ENCODE peak calls at places on chromosomes 11 and 22, in eight cellular contexts. One of them, this sample, is unnamed.

GRCh38 chr11:32487270-32487669 is 51.9 kb upstream of the WT1 start:
- DNase-seq in HCT116: peak; percentile 13
- DNase-seq in H9: peak; percentile 57
- DNase-seq in colonic mucosa: no peak
- DNase-seq in neural progenitor cell: peak; percentile 45
- DNase-seq in lower lobe of right lung: no peak
- DNase-seq in PC-9: peak; percentile 2
- DNase-seq in keratinocyte: no peak
- DNase-seq in this sample: no peak

GRCh38 chr22:39594411-39594810 is 23.9 kb downstream of the CACNA1I start:
- DNase-seq in HCT116: no peak
- DNase-seq in H9: no peak
- DNase-seq in colonic mucosa: no peak
- DNase-seq in neural progenitor cell: peak; percentile 49
- DNase-seq in lower lobe of right lung: no peak
- DNase-seq in PC-9: no peak
- DNase-seq in keratinocyte: no peak
- DNase-seq in this sample: no peak

GRCh38 chr11:1039481-1040427 is 3.2 kb upstream of the MUC6 start:
- DNase-seq in HCT116: no peak
- DNase-seq in H9: no peak
- DNase-seq in colonic mucosa: no peak
- DNase-seq in neural progenitor cell: no peak
- DNase-seq in lower lobe of right lung: peak; percentile 76
- DNase-seq in PC-9: peak; percentile 90
- DNase-seq in keratinocyte: no peak
- DNase-seq in this sample: peak; percentile 75

GRCh38 chr11:128453444-128454336 is 133.7 kb downstream of the ETS1 start:
- DNase-seq in HCT116: no peak
- DNase-seq in H9: no peak
- DNase-seq in colonic mucosa: peak; percentile 61
- DNase-seq in neural progenitor cell: no peak
- DNase-seq in lower lobe of right lung: no peak
- DNase-seq in PC-9: no peak
- DNase-seq in keratinocyte: peak; percentile 78
- DNase-seq in this sample: peak; percentile 48

GRCh38 chr22:47032091-47032943 is 269.9 kb downstream of the TBC1D22A start:
- DNase-seq in HCT116: no peak
- DNase-seq in H9: no peak
- DNase-seq in colonic mucosa: peak; percentile 62
- DNase-seq in neural progenitor cell: no peak
- DNase-seq in lower lobe of right lung: peak; percentile 75
- DNase-seq in PC-9: no peak
- DNase-seq in keratinocyte: no peak
- DNase-seq in this sample: peak; percentile 86

GRCh38 chr22:43094085-43094484 is 4.9 kb upstream of the TTLL1 start:
- DNase-seq in HCT116: no peak
- DNase-seq in H9: peak; percentile 57
- DNase-seq in colonic mucosa: peak; percentile 56
- DNase-seq in neural progenitor cell: no peak
- DNase-seq in lower lobe of right lung: peak; percentile 61
- DNase-seq in PC-9: peak; percentile 89
- DNase-seq in keratinocyte: no peak
- DNase-seq in this sample: peak; percentile 26

GRCh38 chr11:88604255-88604654 is 266.7 kb upstream of the CTSC start:
- DNase-seq in HCT116: no peak
- DNase-seq in H9: no peak
- DNase-seq in colonic mucosa: no peak
- DNase-seq in neural progenitor cell: no peak
- DNase-seq in lower lobe of right lung: no peak
- DNase-seq in PC-9: no peak
- DNase-seq in keratinocyte: no peak
- DNase-seq in this sample: no peak

GRCh38 chr11:75233688-75234295 is 6.8 kb upstream of the TPBGL start:
- DNase-seq in HCT116: no peak
- DNase-seq in H9: peak; percentile 73
- DNase-seq in colonic mucosa: peak; percentile 38
- DNase-seq in neural progenitor cell: peak; percentile 92
- DNase-seq in lower lobe of right lung: no peak
- DNase-seq in PC-9: peak; percentile 34
- DNase-seq in keratinocyte: peak; percentile 7
- DNase-seq in this sample: no peak

GRCh38 chr11:79691445-79691844 is 250.6 kb upstream of the TENM4 start:
- DNase-seq in HCT116: no peak
- DNase-seq in H9: no peak
- DNase-seq in colonic mucosa: no peak
- DNase-seq in neural progenitor cell: no peak
- DNase-seq in lower lobe of right lung: no peak
- DNase-seq in PC-9: no peak
- DNase-seq in keratinocyte: no peak
- DNase-seq in this sample: no peak

GRCh38 chr11:76232026-76232665 is 25.8 kb upstream of the WNT11 start:
- DNase-seq in HCT116: no peak
- DNase-seq in H9: no peak
- DNase-seq in colonic mucosa: peak; percentile 32
- DNase-seq in neural progenitor cell: no peak
- DNase-seq in lower lobe of right lung: no peak
- DNase-seq in PC-9: no peak
- DNase-seq in keratinocyte: no peak
- DNase-seq in this sample: no peak

GRCh38 chr22:39932918-39933649 is 27.1 kb upstream of the TMA7B start:
- DNase-seq in HCT116: peak; percentile 35
- DNase-seq in H9: peak; percentile 84
- DNase-seq in colonic mucosa: peak; percentile 60
- DNase-seq in neural progenitor cell: peak; percentile 90
- DNase-seq in lower lobe of right lung: no peak
- DNase-seq in PC-9: peak; percentile 29
- DNase-seq in keratinocyte: no peak
- DNase-seq in this sample: peak; percentile 43

GRCh38 chr11:57812634-57813033 is 51.0 kb downstream of the CTNND1 start:
- DNase-seq in HCT116: no peak
- DNase-seq in H9: no peak
- DNase-seq in colonic mucosa: no peak
- DNase-seq in neural progenitor cell: no peak
- DNase-seq in lower lobe of right lung: no peak
- DNase-seq in PC-9: no peak
- DNase-seq in keratinocyte: no peak
- DNase-seq in this sample: no peak

GRCh38 chr11:4672470-4672869 is 25.2 kb downstream of the OR51E2 start:
- DNase-seq in HCT116: no peak
- DNase-seq in H9: no peak
- DNase-seq in colonic mucosa: no peak
- DNase-seq in neural progenitor cell: no peak
- DNase-seq in lower lobe of right lung: no peak
- DNase-seq in PC-9: no peak
- DNase-seq in keratinocyte: no peak
- DNase-seq in this sample: no peak

GRCh38 chr11:5288108-5288911 is 13.4 kb downstream of the OR51B4 start:
- DNase-seq in HCT116: no peak
- DNase-seq in H9: no peak
- DNase-seq in colonic mucosa: no peak
- DNase-seq in neural progenitor cell: no peak
- DNase-seq in lower lobe of right lung: no peak
- DNase-seq in PC-9: no peak
- DNase-seq in keratinocyte: no peak
- DNase-seq in this sample: no peak

GRCh38 chr22:17149073-17149815 is 9.8 kb downstream of the HDHD5 start:
- DNase-seq in HCT116: no peak
- DNase-seq in H9: no peak
- DNase-seq in colonic mucosa: peak; percentile 78
- DNase-seq in neural progenitor cell: no peak
- DNase-seq in lower lobe of right lung: peak; percentile 13
- DNase-seq in PC-9: peak; percentile 2
- DNase-seq in keratinocyte: no peak
- DNase-seq in this sample: peak; percentile 20

GRCh38 chr11:8167796-8168195 is 1.0 kb downstream of the RIC3 start:
- DNase-seq in HCT116: no peak
- DNase-seq in H9: no peak
- DNase-seq in colonic mucosa: no peak
- DNase-seq in neural progenitor cell: peak; percentile 46
- DNase-seq in lower lobe of right lung: no peak
- DNase-seq in PC-9: no peak
- DNase-seq in keratinocyte: no peak
- DNase-seq in this sample: no peak

DNA sequence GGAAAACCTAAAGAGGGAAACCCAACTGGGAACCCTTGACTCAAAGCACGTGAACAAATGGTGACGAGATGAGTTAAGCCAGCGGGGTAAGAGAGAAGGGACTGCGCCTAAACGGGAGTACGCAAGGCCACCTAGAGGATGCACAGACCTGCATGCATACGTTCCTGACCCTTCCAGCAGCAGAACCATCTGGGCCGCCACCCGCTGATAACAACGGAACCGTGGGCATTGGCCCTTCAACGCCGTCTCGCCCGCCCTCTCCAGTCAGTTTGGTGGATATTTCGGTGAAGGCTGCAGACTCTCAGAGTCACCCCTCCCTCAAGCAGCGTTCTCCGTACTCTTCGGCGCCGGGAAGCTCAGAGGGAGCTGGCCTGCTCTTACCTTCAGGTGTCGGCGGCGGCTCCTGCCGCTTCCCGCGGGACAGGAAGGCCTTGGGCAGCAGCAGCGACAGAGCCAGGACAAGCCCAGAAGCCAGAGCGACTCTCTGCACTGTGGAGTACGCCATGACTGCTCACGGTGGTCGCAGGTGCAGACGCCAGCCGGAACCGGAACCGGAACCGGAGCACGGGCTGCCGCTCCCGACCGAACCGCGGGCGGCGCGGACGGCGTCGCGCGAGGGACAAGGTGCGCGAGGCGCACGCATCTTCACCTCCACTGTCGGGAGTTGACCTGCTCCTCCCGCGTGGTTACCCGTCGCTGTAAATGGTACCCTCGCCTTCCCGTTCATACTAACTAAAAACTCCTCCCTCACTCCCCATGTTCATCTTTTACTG is at the start of gene RIC3:
- DNase-seq in HCT116: no peak
- DNase-seq in H9: peak; percentile 71
- DNase-seq in colonic mucosa: no peak
- DNase-seq in neural progenitor cell: peak; percentile 78
- DNase-seq in lower lobe of right lung: peak; percentile 60
- DNase-seq in PC-9: no peak
- DNase-seq in keratinocyte: no peak
- DNase-seq in this sample: peak; percentile 62
- H3K27ac ChIP-seq in HCT116: no peak within 1 kb of the TSS
- H3K27ac ChIP-seq in H9: no peak within 1 kb of the TSS
- H3K27ac ChIP-seq in colonic mucosa: no peak within 1 kb of the TSS
- H3K27ac ChIP-seq in neural progenitor cell: no peak within 1 kb of the TSS
- H3K27ac ChIP-seq in lower lobe of right lung: no peak within 1 kb of the TSS
- H3K27ac ChIP-seq in PC-9: no peak within 1 kb of the TSS
- H3K27ac ChIP-seq in keratinocyte: no peak within 1 kb of the TSS
- H3K27ac ChIP-seq in this sample: peak within 1 kb of the TSS; percentile 55

GRCh38 chr11:135033545-135033944 is 621.5 kb upstream of the B3GAT1 start:
- DNase-seq in HCT116: no peak
- DNase-seq in H9: peak; percentile 79
- DNase-seq in colonic mucosa: no peak
- DNase-seq in neural progenitor cell: peak; percentile 76
- DNase-seq in lower lobe of right lung: no peak
- DNase-seq in PC-9: no peak
- DNase-seq in keratinocyte: no peak
- DNase-seq in this sample: no peak
- TF ChIP-seq CTCF in HCT116: no peak
- TF ChIP-seq CTCF in H9: peak; percentile 75
- TF ChIP-seq CTCF in colonic mucosa: no peak
- TF ChIP-seq CTCF in neural progenitor cell: peak; percentile 71
- TF ChIP-seq CTCF in lower lobe of right lung: peak; percentile 29
- TF ChIP-seq CTCF in PC-9: no peak
- TF ChIP-seq CTCF in keratinocyte: no peak
- TF ChIP-seq CTCF in this sample: no peak

DNA sequence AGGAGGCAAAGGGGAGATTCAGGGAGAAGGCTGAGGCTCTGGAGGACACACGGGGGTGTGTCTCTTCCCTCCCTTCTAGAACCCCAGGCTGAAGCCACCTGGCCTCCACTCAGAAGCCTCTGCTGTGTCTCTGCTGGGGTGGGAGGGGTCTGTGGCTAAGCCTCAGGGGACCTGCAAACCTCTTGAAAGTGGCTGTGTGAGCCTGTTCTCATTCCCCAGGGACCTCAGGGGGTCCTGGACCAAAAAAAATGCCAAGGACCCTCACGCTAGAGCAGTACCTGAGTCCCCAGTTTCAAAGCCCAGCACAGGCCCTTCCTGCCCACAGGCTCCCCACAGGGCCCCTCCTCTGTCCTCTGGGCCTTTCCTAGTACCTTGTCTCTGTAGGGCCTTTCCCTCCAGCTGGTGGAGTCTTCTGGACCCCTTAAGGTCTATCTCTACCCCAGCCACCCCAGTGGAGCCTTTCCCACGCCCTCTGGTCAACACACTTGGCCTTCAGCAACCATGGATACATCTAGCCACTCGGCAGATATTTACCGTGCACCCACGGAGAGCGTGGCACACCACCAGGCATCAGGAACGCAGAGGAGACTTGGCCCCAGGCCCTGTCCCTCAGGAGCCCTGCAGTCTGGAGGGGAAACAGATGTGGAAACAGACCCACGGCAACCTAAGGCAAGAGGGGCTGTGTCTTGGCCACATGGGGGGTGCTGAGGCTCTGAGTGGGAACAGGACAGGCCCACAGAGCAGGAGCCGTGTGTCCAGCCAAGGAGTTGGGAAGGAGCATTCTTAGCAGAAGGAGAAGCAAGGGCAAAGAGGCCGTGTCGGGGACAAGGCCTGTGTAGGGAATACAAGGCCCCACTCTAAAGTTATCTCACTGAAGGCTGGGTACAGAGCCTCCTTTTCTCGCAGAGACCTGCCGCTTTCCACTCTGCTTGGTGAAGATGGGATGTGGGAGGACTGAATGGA is 18.5 kb downstream of the PLA2G6 start:
- DNase-seq in HCT116: no peak
- DNase-seq in H9: no peak
- DNase-seq in colonic mucosa: no peak
- DNase-seq in neural progenitor cell: no peak
- DNase-seq in lower lobe of right lung: no peak
- DNase-seq in PC-9: no peak
- DNase-seq in keratinocyte: no peak
- DNase-seq in this sample: no peak
- H3K27ac ChIP-seq in HCT116: no peak overlapping the region
- H3K27ac ChIP-seq in H9: no peak overlapping the region
- H3K27ac ChIP-seq in colonic mucosa: no peak overlapping the region
- H3K27ac ChIP-seq in neural progenitor cell: no peak overlapping the region
- H3K27ac ChIP-seq in lower lobe of right lung: no peak overlapping the region
- H3K27ac ChIP-seq in PC-9: no peak overlapping the region
- H3K27ac ChIP-seq in keratinocyte: no peak overlapping the region
- H3K27ac ChIP-seq in this sample: no peak overlapping the region

DNA sequence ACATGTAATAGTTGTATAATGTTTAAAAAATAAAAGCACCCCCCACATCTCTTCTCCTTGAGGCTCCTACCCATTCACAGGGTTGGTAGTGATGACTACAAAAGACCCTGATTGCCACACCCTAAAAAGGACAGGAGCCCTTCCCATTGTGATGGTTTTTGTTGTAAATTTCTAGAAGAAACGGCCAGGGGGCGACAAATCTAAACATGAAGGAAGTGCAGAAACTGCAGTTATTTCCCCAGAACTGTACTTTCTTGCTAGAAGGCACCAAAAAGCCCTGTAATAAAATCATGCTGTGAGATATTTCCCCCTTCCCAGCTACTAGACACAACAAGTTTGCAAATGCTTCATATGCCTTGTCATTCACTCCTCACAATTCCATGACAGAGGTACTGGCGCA is 10.8 kb downstream of the PRR5L start:
- DNase-seq in HCT116: peak; percentile 27
- DNase-seq in H9: no peak
- DNase-seq in colonic mucosa: no peak
- DNase-seq in neural progenitor cell: peak; percentile 66
- DNase-seq in lower lobe of right lung: no peak
- DNase-seq in PC-9: no peak
- DNase-seq in keratinocyte: no peak
- DNase-seq in this sample: no peak
- TF ChIP-seq CTCF in HCT116: peak; percentile 54
- TF ChIP-seq CTCF in H9: peak; percentile 71
- TF ChIP-seq CTCF in colonic mucosa: no peak
- TF ChIP-seq CTCF in neural progenitor cell: peak; percentile 69
- TF ChIP-seq CTCF in lower lobe of right lung: peak; percentile 26
- TF ChIP-seq CTCF in PC-9: peak; percentile 53
- TF ChIP-seq CTCF in keratinocyte: peak; percentile 43
- TF ChIP-seq CTCF in this sample: no peak